ENCODE peak calls at places on chromosomes 13 and 19, in nine cellular contexts. D, R, I, P, T, M, Z, U and G are unnamed samples.

GRCh38 chr19:55418185-55418584 is 10.6 kb upstream of the UBE2S start:
- DNase-seq in D (peak; percentile 59), R (peak; percentile 64), I (peak; percentile 64), P (no peak), T (peak; percentile 54), M (peak; percentile 73), Z (peak; percentile 80), U (peak; percentile 57), G (peak; percentile 70)

GRCh38 chr13:21966014-21966413 is 295.1 kb downstream of the FGF9 start:
- DNase-seq in D (no peak), R (no peak), I (no peak), P (no peak), T (no peak), M (no peak), Z (no peak), U (no peak), G (no peak)

GRCh38 chr13:111572956-111573355 is 252.5 kb downstream of the TEX29 start:
- DNase-seq in D (peak; percentile 52), R (no peak), I (no peak), P (no peak), T (no peak), M (no peak), Z (no peak), U (no peak), G (no peak)

GRCh38 chr13:27730191-27730590 is 62.1 kb upstream of the GSX1 start:
- DNase-seq in D (no peak), R (no peak), I (no peak), P (no peak), T (no peak), M (no peak), Z (no peak), U (no peak), G (no peak)

GRCh38 chr19:19053508-19054314 is 10.1 kb upstream of the SLC25A42 start:
- DNase-seq in D (peak; percentile 68), R (no peak), I (peak; percentile 76), P (peak; percentile 61), T (peak; percentile 60), M (no peak), Z (peak; percentile 6), U (peak; percentile 65), G (peak; percentile 57)

GRCh38 chr13:74111399-74111798 is 22.8 kb downstream of the KLF12 start:
- DNase-seq in D (no peak), R (no peak), I (no peak), P (no peak), T (no peak), M (no peak), Z (no peak), U (no peak), G (no peak)

GRCh38 chr19:20247016-20247683 is 80.1 kb downstream of the ZNF486 start:
- DNase-seq in D (peak; percentile 67), R (no peak), I (peak; percentile 68), P (peak; percentile 56), T (peak; percentile 29), M (no peak), Z (no peak), U (peak; percentile 51), G (peak; percentile 14)

GRCh38 chr13:111531505-111531904 is 211.1 kb downstream of the TEX29 start:
- DNase-seq in D (no peak), R (no peak), I (peak; percentile 44), P (no peak), T (no peak), M (no peak), Z (peak; percentile 10), U (no peak), G (no peak)

GRCh38 chr19:47696635-47697034 is 16.6 kb upstream of the EHD2 start:
- DNase-seq in D (no peak), R (no peak), I (no peak), P (no peak), T (no peak), M (no peak), Z (no peak), U (no peak), G (no peak)

GRCh38 chr13:67736646-67737420 is 506.7 kb upstream of the PCDH9 start:
- DNase-seq in D (no peak), R (no peak), I (no peak), P (no peak), T (peak; percentile 12), M (peak; percentile 37), Z (peak; percentile 81), U (no peak), G (peak; percentile 44)

GRCh38 chr19:38650180-38650775 is 2.8 kb downstream of the ACTN4 start:
- DNase-seq in D (no peak), R (no peak), I (no peak), P (no peak), T (no peak), M (no peak), Z (no peak), U (no peak), G (no peak)

GRCh38 chr19:38666662-38667448 is 19.4 kb downstream of the ACTN4 start:
- DNase-seq in D (peak; percentile 80), R (no peak), I (no peak), P (no peak), T (no peak), M (no peak), Z (peak; percentile 63), U (no peak), G (no peak)

GRCh38 chr19:12937243-12938053 is 961 bp upstream of the CALR start:
- DNase-seq in D (no peak), R (no peak), I (no peak), P (no peak), T (no peak), M (no peak), Z (peak; percentile 25), U (no peak), G (peak; percentile 32)

GRCh38 chr19:37926255-37926654 is 19.2 kb downstream of the SIPA1L3 start:
- DNase-seq in D (no peak), R (no peak), I (no peak), P (no peak), T (no peak), M (no peak), Z (no peak), U (no peak), G (no peak)

GRCh38 chr13:60227168-60227567 is 63.4 kb upstream of the DIAPH3 start:
- DNase-seq in D (no peak), R (no peak), I (no peak), P (no peak), T (no peak), M (no peak), Z (no peak), U (no peak), G (no peak)
- TF ChIP-seq CTCF in D (no peak), R (no peak), I (no peak), P (no peak), T (no peak), M (no peak), Z (no peak), U (no peak), G (no peak)

DNA sequence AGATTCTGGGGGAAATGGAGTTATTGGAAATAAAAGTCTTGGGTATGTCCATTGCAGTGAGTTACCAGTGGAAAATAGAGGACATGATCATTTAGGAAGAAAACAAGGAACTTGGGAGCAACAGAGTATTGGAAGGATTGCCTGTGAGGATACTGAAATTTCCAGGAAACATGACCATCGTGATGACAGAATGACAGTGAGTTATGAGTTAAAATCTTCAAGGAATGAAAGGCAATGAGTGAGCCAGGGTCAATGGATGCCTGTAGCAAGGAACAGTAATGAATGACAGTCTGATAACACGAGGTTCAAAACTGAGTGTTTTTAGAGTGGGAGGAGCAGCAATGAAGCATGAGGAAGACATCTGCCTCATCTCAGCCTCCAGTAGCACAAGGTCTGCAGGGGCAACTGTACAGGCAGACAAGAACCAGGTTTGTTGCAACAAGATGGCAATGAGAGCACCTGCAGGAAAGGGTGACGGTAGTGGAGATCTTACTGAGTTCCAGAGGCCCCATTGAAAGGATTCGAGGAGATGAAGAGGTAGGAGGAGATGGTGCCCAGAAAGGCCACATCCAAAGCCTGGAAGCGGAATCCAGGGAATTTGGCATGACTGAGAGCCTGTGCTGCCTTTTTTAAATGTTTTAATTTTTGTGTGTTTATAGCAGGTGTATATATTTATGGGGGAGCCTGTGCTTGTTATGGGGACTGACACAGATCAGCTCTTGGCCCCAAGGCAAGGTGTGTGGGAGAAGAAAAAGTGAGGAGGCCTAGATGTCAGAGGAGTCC is 43.9 kb downstream of the N4BP2L1 start:
- DNase-seq in D (no peak), R (no peak), I (no peak), P (no peak), T (no peak), M (no peak), Z (no peak), U (no peak), G (no peak)
- TF ChIP-seq CTCF in D (no peak), R (no peak), I (no peak), P (no peak), T (no peak), M (no peak), Z (no peak), U (no peak), G (no peak)

DNA sequence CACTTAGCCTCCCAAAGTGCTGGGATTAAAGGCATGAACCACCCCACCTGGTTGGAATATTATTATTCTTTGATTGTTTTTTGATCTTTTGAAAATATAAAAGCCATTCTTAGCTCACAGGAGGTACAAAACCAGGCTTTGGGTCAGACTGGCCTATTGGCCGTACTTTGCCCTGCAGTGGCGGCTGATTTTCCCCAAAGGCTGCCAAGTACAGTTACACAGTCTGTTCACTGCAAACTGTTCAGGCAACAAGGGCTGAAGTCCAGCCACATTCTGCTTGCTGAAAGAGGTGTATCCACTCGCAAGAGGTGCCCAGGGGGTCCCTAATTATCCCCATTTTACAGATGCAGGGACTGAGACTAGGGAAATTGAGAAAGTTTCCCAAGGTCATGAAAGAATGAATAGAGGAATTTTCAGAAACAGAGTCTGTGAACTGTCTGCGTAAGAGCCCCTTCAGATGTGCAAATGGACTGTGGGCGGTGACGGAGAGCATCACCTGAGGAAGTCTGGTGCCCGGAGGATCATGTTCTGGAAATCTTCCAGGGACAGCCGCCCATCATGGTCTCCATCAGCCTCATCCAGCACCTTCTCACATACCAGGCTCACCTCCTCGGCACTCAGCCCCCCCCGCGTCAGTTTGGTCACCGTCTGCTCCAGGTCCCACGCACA is 9.0 kb downstream of the CIB3 start:
- DNase-seq in D (no peak), R (no peak), I (no peak), P (no peak), T (no peak), M (no peak), Z (no peak), U (no peak), G (no peak)
- TF ChIP-seq CTCF in D (no peak), R (no peak), I (no peak), P (no peak), T (no peak), M (no peak), Z (no peak), U (no peak), G (no peak)

GRCh38 chr13:97879646-97880297 is 73.7 kb upstream of the IPO5 start:
- DNase-seq in D (no peak), R (peak; percentile 49), I (no peak), P (no peak), T (no peak), M (peak; percentile 78), Z (peak; percentile 82), U (no peak), G (no peak)

GRCh38 chr13:97883356-97883755 is 70.1 kb upstream of the IPO5 start:
- DNase-seq in D (no peak), R (no peak), I (no peak), P (no peak), T (no peak), M (no peak), Z (peak; percentile 45), U (no peak), G (no peak)

GRCh38 chr13:97881556-97881955 is 71.9 kb upstream of the IPO5 start:
- DNase-seq in D (no peak), R (no peak), I (no peak), P (no peak), T (no peak), M (no peak), Z (no peak), U (no peak), G (no peak)

GRCh38 chr13:97878421-97879375 is 74.8 kb upstream of the IPO5 start:
- DNase-seq in D (no peak), R (no peak), I (no peak), P (no peak), T (no peak), M (no peak), Z (no peak), U (no peak), G (no peak)

GRCh38 chr13:97880298-97880675 is 73.2 kb upstream of the IPO5 start:
- DNase-seq in D (no peak), R (no peak), I (no peak), P (no peak), T (no peak), M (no peak), Z (no peak), U (no peak), G (no peak)
- TF ChIP-seq CTCF in D (no peak), R (no peak), I (no peak), P (no peak), T (no peak), M (peak; percentile 3), Z (peak; percentile 2), U (no peak), G (no peak)